ENCODE peak calls at places on chromosomes 12 and 14, in six cellular contexts. H is GM12878, Z is A549, P is IMR-90, S is HEK293T, F is K562. A is an unnamed sample.

GRCh38 chr14:73663548-73664212 is 18.9 kb downstream of the DNAL1 start:
- DNase-seq in H (peak), Z (no peak), P (no peak), S (no peak), F (no peak), A (peak)

GRCh38 chr14:59918824-59919581 is 941 bp upstream of the LRRC9 start:
- DNase-seq in H (no peak), Z (peak), P (peak), S (peak), F (peak), A (peak)

GRCh38 chr12:111056618-111057521 is 136.5 kb upstream of the MYL2 start:
- DNase-seq in H (peak), Z (no peak), P (no peak), S (no peak), F (peak), A (no peak)

GRCh38 chr12:62693291-62694040 is 226.8 kb downstream of the MON2 start:
- DNase-seq in H (no peak), Z (no peak), P (peak), S (no peak), F (no peak), A (no peak)

GRCh38 chr12:29616664-29617409 is 119.4 kb upstream of the OVCH1 start:
- DNase-seq in H (no peak), Z (no peak), P (peak), S (no peak), F (no peak), A (no peak)

GRCh38 chr12:106271575-106272505 is 24.0 kb upstream of the CKAP4 start:
- DNase-seq in H (no peak), Z (no peak), P (no peak), S (no peak), F (no peak), A (no peak)

GRCh38 chr14:32980887-32981501 is 42.3 kb downstream of the NPAS3 start:
- DNase-seq in H (no peak), Z (no peak), P (no peak), S (no peak), F (no peak), A (no peak)

GRCh38 chr12:49980501-49981158 is 7.9 kb downstream of the AQP6 start:
- DNase-seq in H (no peak), Z (no peak), P (no peak), S (no peak), F (peak), A (peak)

GRCh38 chr12:132653567-132654290 is 33.4 kb downstream of the POLE start:
- DNase-seq in H (no peak), Z (no peak), P (no peak), S (no peak), F (no peak), A (no peak)

GRCh38 chr14:63388766-63389431 is 70.2 kb upstream of the GPHB5 start:
- DNase-seq in H (peak), Z (peak), P (peak), S (peak), F (peak), A (peak)

GRCh38 chr12:40726366-40726765 is 34.1 kb downstream of the CNTN1 start:
- DNase-seq in H (no peak), Z (no peak), P (no peak), S (no peak), F (no peak), A (no peak)

GRCh38 chr12:40730281-40730680 is 38.0 kb downstream of the CNTN1 start:
- DNase-seq in H (no peak), Z (no peak), P (no peak), S (no peak), F (no peak), A (no peak)

GRCh38 chr12:40723001-40723400 is 30.8 kb downstream of the CNTN1 start:
- DNase-seq in H (no peak), Z (no peak), P (no peak), S (no peak), F (no peak), A (no peak)

GRCh38 chr12:40733871-40734270 is 41.6 kb downstream of the CNTN1 start:
- DNase-seq in H (no peak), Z (no peak), P (no peak), S (peak), F (no peak), A (no peak)

GRCh38 chr12:40727774-40728483 is 35.7 kb downstream of the CNTN1 start:
- DNase-seq in H (no peak), Z (peak), P (no peak), S (no peak), F (no peak), A (no peak)
- TF ChIP-seq BHLHE40 in H (no peak), Z (no peak), P (no peak), S (no peak), F (no peak), A (no peak)

GRCh38 chr12:15690320-15690719 is 98.9 kb downstream of the EPS8 start:
- DNase-seq in H (no peak), Z (no peak), P (no peak), S (no peak), F (no peak), A (no peak)

GRCh38 chr12:15691372-15691771 is 97.8 kb downstream of the EPS8 start:
- DNase-seq in H (no peak), Z (no peak), P (no peak), S (no peak), F (no peak), A (no peak)

GRCh38 chr12:15688838-15689237 is 100.3 kb downstream of the EPS8 start:
- DNase-seq in H (no peak), Z (no peak), P (no peak), S (no peak), F (no peak), A (no peak)

GRCh38 chr12:15688202-15688736 is 100.9 kb downstream of the EPS8 start:
- DNase-seq in H (no peak), Z (no peak), P (no peak), S (peak), F (peak), A (no peak)

GRCh38 chr12:15689751-15690191 is 99.4 kb downstream of the EPS8 start:
- DNase-seq in H (no peak), Z (no peak), P (no peak), S (no peak), F (no peak), A (peak)
- TF ChIP-seq BHLHE40 in H (no peak), Z (no peak), P (no peak), S (no peak), F (no peak), A (no peak)

DNA sequence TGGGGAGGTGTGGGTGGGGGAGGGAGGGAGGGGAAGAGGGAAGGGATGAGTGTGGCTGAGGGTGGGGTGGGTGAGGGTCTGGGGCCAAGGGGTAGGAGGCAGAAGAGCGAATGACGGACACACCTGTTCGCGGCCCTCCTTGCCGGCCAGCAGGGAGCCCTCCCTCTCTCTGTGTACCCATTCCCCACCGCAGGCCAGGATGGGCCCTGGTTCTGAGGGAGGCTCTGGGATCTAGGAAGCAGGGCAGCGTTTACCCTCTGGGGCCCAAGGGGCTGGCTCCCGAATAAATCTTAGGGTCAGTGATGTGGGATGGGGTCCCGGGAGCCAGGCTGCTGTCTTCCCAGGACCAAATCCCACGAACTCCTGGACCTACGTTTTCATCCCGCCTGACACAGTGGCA is 46.0 kb upstream of the ESRRB start:
- DNase-seq in H (no peak), Z (no peak), P (no peak), S (no peak), F (no peak), A (no peak)
- TF ChIP-seq BHLHE40 in H (no peak), Z (no peak), P (no peak), S (no peak), F (no peak), A (no peak)

GRCh38 chr12:46494424-46494823 is 121.9 kb upstream of the SLC38A2 start:
- DNase-seq in H (no peak), Z (no peak), P (peak), S (no peak), F (no peak), A (peak)
- TF ChIP-seq BHLHE40 in H (no peak), Z (no peak), P (no peak), S (no peak), F (no peak), A (no peak)

GRCh38 chr14:55834390-55834789 is 254.4 kb downstream of the KTN1 start:
- DNase-seq in H (no peak), Z (no peak), P (no peak), S (no peak), F (no peak), A (no peak)

GRCh38 chr14:55835985-55836384 is 256.0 kb downstream of the KTN1 start:
- DNase-seq in H (no peak), Z (no peak), P (no peak), S (no peak), F (no peak), A (no peak)

GRCh38 chr14:55837467-55837866 is 257.5 kb downstream of the KTN1 start:
- DNase-seq in H (no peak), Z (no peak), P (no peak), S (no peak), F (no peak), A (peak)

GRCh38 chr14:55832974-55833373 is 253.0 kb downstream of the KTN1 start:
- DNase-seq in H (no peak), Z (no peak), P (no peak), S (no peak), F (no peak), A (no peak)

GRCh38 chr14:55832122-55832911 is 252.3 kb downstream of the KTN1 start:
- DNase-seq in H (no peak), Z (peak), P (peak), S (no peak), F (no peak), A (peak)
- TF ChIP-seq BHLHE40 in H (no peak), Z (no peak), P (no peak), S (no peak), F (no peak), A (no peak)

DNA sequence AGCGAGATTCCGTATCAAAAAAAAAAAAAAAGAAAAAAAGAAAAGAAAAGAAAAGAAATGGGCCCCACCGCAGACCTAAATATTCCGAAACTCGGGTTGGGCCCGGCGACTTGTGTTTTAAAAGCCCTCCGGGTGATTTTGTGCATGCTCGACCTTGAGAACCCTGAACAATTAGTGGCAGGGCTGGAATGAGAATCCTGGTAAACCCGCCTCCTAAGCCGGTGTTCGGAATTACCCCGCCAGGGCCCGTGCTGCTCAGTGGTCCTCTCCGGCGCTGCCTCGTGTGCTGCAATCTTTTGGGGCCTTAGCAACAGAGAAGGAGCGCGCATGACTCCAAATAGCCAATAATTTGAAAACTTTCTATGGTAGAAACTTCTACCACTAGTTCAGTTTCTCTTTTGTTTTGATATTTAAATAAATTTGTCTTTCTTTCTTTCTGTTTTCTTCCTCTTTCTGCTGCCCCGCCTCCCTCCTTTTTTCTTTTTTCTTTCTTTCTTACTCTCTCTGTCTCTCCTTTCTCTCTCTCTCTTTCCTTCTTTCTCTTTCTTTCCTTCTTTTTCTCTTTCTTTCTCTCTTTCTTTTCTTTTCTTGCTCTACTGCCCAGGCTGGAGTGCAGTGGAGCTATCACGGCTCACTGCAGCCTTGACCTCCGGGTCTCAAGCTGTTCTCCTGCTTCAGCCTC is 1.5 kb upstream of the GALNT6 start:
- DNase-seq in H (no peak), Z (no peak), P (no peak), S (peak), F (no peak), A (no peak)
- TF ChIP-seq BHLHE40 in H (peak), Z (no peak), P (no peak), S (no peak), F (no peak), A (no peak)

GRCh38 chr14:61418749-61419148 is 97.4 kb downstream of the PRKCH start:
- DNase-seq in H (no peak), Z (no peak), P (no peak), S (no peak), F (peak), A (no peak)

GRCh38 chr14:61419201-61419600 is 97.8 kb downstream of the PRKCH start:
- DNase-seq in H (no peak), Z (no peak), P (no peak), S (no peak), F (no peak), A (no peak)

GRCh38 chr14:61421212-61421923 is 100.0 kb downstream of the PRKCH start:
- DNase-seq in H (no peak), Z (no peak), P (no peak), S (no peak), F (no peak), A (no peak)

GRCh38 chr14:61417890-61418455 is 96.6 kb downstream of the PRKCH start:
- DNase-seq in H (no peak), Z (no peak), P (no peak), S (no peak), F (no peak), A (no peak)

DNA sequence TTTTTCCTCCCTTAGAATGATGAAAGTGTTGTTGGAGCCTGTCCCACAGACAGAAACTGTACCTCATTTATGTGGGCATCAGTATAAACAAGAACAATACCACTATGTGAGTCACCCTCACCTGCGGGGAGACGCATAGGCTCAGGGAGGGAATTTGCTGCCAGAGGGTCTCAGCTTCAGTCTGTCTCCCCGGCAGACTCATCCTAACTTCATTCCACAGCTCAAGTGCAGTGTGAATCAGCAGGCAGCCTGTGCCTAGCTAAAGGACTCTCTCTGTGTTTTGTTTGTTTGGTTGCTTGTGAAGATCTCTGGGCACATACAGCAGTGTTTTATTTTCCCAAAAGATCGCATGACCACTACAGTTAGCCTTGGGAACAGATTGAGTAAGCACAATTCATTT is 98.9 kb downstream of the PRKCH start:
- DNase-seq in H (no peak), Z (no peak), P (peak), S (no peak), F (no peak), A (no peak)
- TF ChIP-seq BHLHE40 in H (no peak), Z (no peak), P (no peak), S (no peak), F (no peak), A (no peak)

GRCh38 chr12:42935756-42936155 is 346.2 kb upstream of the PRICKLE1 start:
- DNase-seq in H (no peak), Z (no peak), P (peak), S (no peak), F (no peak), A (no peak)
- TF ChIP-seq BHLHE40 in H (no peak), Z (no peak), P (no peak), S (no peak), F (no peak), A (no peak)

DNA sequence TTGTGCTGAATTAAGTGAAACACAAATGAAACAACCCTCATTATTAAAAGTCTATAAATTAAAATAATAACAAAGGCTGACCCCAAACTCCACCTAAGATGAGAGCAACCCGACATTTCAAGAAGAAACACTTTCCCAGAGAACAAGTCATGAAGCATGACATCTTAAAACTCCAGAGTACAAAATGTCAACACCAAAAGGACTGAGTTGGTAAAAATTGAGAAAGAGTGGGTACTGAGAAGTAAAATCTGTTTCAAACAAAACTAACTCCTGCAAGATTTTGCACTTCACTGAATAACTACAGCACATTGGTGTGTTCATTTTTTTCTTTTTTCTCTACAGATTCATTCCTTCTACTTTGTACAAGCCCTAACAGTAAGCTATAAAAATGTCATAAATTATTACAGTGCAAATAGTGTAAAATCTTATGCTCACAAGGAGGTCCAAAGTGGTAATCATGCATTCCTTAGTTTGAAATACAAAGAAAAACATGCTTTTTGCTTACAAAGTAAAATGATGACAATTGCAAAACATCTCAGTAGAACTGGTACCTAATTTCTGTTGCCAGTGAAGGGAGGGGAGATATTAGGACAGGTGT is 31.8 kb downstream of the SLC35F4 start:
- DNase-seq in H (no peak), Z (no peak), P (no peak), S (no peak), F (no peak), A (no peak)
- TF ChIP-seq BHLHE40 in H (no peak), Z (no peak), P (no peak), S (no peak), F (no peak), A (no peak)

GRCh38 chr12:80556566-80556965 is 112.5 kb downstream of the PTPRQ start:
- DNase-seq in H (no peak), Z (no peak), P (no peak), S (no peak), F (no peak), A (no peak)

GRCh38 chr12:80553316-80553715 is 109.3 kb downstream of the PTPRQ start:
- DNase-seq in H (no peak), Z (peak), P (peak), S (no peak), F (no peak), A (no peak)

DNA sequence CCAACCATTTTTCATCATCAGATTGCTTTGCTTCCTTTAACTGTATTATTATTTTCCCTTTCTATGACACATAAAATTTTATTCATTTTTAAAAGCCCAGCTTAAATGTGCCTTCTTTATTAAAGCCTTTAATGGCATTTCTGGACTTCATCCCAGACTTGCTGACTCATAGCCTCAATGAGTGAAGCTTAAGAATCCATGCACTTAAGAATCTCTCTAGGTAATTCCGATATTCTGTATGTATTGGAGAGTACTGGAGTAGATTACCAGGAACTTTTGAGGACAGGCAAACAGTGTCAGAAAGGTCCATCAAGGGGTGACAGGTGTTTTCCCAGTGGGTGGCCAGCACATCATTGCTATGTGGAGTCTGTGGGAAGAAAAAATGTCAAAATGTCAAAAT is 107.9 kb downstream of the PTPRQ start:
- DNase-seq in H (no peak), Z (peak), P (peak), S (no peak), F (no peak), A (no peak)
- TF ChIP-seq BHLHE40 in H (no peak), Z (no peak), P (no peak), S (no peak), F (no peak), A (no peak)

A was measured in HepG2.